ENCODE peak calls at places on chromosomes 11 and 22, in eight cellular contexts. One of them, this sample, is unnamed.

GRCh38 chr22:36160499-36160942 is at the start of gene APOL3:
- DNase-seq in A549: no peak
- DNase-seq in HCT116: no peak
- DNase-seq in endothelial cell of umbilical vein: peak; percentile 85
- DNase-seq in GM12878: peak; percentile 60
- DNase-seq in H1: no peak
- DNase-seq in SK-N-SH: no peak
- DNase-seq in HepG2: no peak
- DNase-seq in this sample: no peak

GRCh38 chr11:77095551-77096490 is 6.8 kb upstream of the OMP start:
- DNase-seq in A549: no peak
- DNase-seq in HCT116: no peak
- DNase-seq in endothelial cell of umbilical vein: no peak
- DNase-seq in GM12878: no peak
- DNase-seq in H1: no peak
- DNase-seq in SK-N-SH: no peak
- DNase-seq in HepG2: peak; percentile 76
- DNase-seq in this sample: no peak

GRCh38 chr22:27993774-27994350 is 74.8 kb upstream of the PITPNB start:
- DNase-seq in A549: no peak
- DNase-seq in HCT116: no peak
- DNase-seq in endothelial cell of umbilical vein: no peak
- DNase-seq in GM12878: no peak
- DNase-seq in H1: no peak
- DNase-seq in SK-N-SH: no peak
- DNase-seq in HepG2: no peak
- DNase-seq in this sample: no peak

GRCh38 chr22:44618400-44618799 is 83.6 kb upstream of the PRR5 start:
- DNase-seq in A549: no peak
- DNase-seq in HCT116: no peak
- DNase-seq in endothelial cell of umbilical vein: no peak
- DNase-seq in GM12878: no peak
- DNase-seq in H1: no peak
- DNase-seq in SK-N-SH: peak; percentile 75
- DNase-seq in HepG2: no peak
- DNase-seq in this sample: no peak

GRCh38 chr11:78160557-78160956 is 21.1 kb upstream of the ALG8 start:
- DNase-seq in A549: no peak
- DNase-seq in HCT116: no peak
- DNase-seq in endothelial cell of umbilical vein: no peak
- DNase-seq in GM12878: no peak
- DNase-seq in H1: no peak
- DNase-seq in SK-N-SH: no peak
- DNase-seq in HepG2: no peak
- DNase-seq in this sample: no peak

GRCh38 chr11:2166091-2166851 is 5.3 kb upstream of the INS start:
- DNase-seq in A549: peak; percentile 42
- DNase-seq in HCT116: no peak
- DNase-seq in endothelial cell of umbilical vein: no peak
- DNase-seq in GM12878: no peak
- DNase-seq in H1: peak; percentile 90
- DNase-seq in SK-N-SH: no peak
- DNase-seq in HepG2: no peak
- DNase-seq in this sample: peak; percentile 37

GRCh38 chr11:105137286-105137685 is 2.3 kb downstream of the CARD18 start:
- DNase-seq in A549: no peak
- DNase-seq in HCT116: no peak
- DNase-seq in endothelial cell of umbilical vein: peak; percentile 11
- DNase-seq in GM12878: no peak
- DNase-seq in H1: no peak
- DNase-seq in SK-N-SH: no peak
- DNase-seq in HepG2: no peak
- DNase-seq in this sample: no peak

GRCh38 chr22:25510926-25511325 is 53.5 kb upstream of the GRK3 start:
- DNase-seq in A549: no peak
- DNase-seq in HCT116: no peak
- DNase-seq in endothelial cell of umbilical vein: no peak
- DNase-seq in GM12878: no peak
- DNase-seq in H1: no peak
- DNase-seq in SK-N-SH: no peak
- DNase-seq in HepG2: no peak
- DNase-seq in this sample: no peak

GRCh38 chr22:35629406-35630234 is 12.5 kb upstream of the MB start:
- DNase-seq in A549: peak; percentile 93
- DNase-seq in HCT116: peak; percentile 87
- DNase-seq in endothelial cell of umbilical vein: peak; percentile 79
- DNase-seq in GM12878: peak; percentile 61
- DNase-seq in H1: no peak
- DNase-seq in SK-N-SH: no peak
- DNase-seq in HepG2: no peak
- DNase-seq in this sample: peak; percentile 93

GRCh38 chr11:61587951-61588695 is 7.2 kb upstream of the SYT7 start:
- DNase-seq in A549: peak; percentile 30
- DNase-seq in HCT116: peak; percentile 46
- DNase-seq in endothelial cell of umbilical vein: peak; percentile 22
- DNase-seq in GM12878: no peak
- DNase-seq in H1: peak; percentile 99
- DNase-seq in SK-N-SH: peak; percentile 69
- DNase-seq in HepG2: no peak
- DNase-seq in this sample: peak; percentile 24
- TF ChIP-seq CTCF in A549: no peak
- TF ChIP-seq CTCF in HCT116: no peak
- TF ChIP-seq CTCF in endothelial cell of umbilical vein: no peak
- TF ChIP-seq CTCF in GM12878: no peak
- TF ChIP-seq CTCF in H1: peak; percentile 45
- TF ChIP-seq CTCF in SK-N-SH: no peak
- TF ChIP-seq CTCF in HepG2: no peak
- TF ChIP-seq CTCF in this sample: no peak

DNA sequence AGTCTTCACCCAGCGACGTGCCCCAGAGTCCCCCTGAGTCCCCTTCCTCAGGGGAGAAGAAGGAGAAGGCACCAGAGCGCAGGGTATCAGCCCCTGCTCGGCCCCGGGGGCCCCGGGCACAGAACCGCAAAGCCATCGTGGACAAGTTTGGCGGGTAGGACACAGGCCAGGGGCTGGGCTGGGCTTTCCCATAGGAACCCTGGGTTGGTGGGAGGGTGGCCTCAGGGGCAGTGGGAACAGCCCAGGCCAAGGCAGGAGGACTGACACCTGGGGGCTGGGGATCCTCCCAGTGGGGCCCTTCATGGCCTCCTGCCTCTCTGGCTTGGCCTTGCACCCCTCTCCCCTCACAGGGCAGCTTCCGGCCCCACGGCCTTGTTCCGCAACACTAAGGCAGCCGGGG is 8.5 kb downstream of the SMTNL1 start:
- DNase-seq in A549: no peak
- DNase-seq in HCT116: no peak
- DNase-seq in endothelial cell of umbilical vein: no peak
- DNase-seq in GM12878: no peak
- DNase-seq in H1: no peak
- DNase-seq in SK-N-SH: no peak
- DNase-seq in HepG2: no peak
- DNase-seq in this sample: no peak
- H3K4me3 ChIP-seq in A549: no peak overlapping the region
- H3K4me3 ChIP-seq in HCT116: no peak overlapping the region
- H3K4me3 ChIP-seq in endothelial cell of umbilical vein: no peak overlapping the region
- H3K4me3 ChIP-seq in GM12878: no peak overlapping the region
- H3K4me3 ChIP-seq in H1: no peak overlapping the region
- H3K4me3 ChIP-seq in SK-N-SH: no peak overlapping the region
- H3K4me3 ChIP-seq in HepG2: no peak overlapping the region
- H3K4me3 ChIP-seq in this sample: no peak overlapping the region

DNA sequence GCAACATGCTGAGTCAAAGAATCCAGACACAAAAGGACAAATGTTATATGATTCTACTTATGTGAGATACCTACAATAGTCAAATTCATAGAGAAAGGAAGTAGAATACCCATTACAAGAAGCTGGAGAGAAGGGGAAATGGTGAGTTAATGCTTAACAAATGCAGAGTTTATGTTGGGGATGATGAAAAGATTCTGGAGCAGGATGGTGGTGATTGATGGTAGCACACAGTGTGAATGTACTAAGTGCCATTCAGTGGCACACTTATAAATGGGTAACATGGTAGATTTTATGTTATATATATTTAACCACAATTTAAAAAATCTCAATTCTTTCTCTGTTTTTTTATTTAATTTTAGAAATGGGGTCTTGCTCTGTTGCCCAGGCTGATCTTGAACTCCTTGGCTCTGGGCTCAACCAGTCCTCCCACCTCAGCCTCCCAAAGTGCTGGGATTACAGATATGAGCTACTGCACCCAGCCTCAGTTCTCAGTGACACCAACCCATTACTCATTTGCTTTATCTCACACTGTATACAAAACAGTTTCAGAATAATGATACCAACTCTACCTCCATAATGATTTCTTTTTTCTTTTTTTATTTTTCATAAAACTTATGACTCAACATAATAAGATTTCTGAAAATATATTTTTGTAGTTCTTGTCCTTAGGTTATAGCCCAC is 9.6 kb upstream of the RELA start:
- DNase-seq in A549: no peak
- DNase-seq in HCT116: no peak
- DNase-seq in endothelial cell of umbilical vein: no peak
- DNase-seq in GM12878: no peak
- DNase-seq in H1: no peak
- DNase-seq in SK-N-SH: no peak
- DNase-seq in HepG2: no peak
- DNase-seq in this sample: no peak
- TF ChIP-seq MAX in A549: no peak
- TF ChIP-seq MAX in HCT116: no peak
- TF ChIP-seq MAX in endothelial cell of umbilical vein: no peak
- TF ChIP-seq MAX in GM12878: no peak
- TF ChIP-seq MAX in H1: no peak
- TF ChIP-seq MAX in SK-N-SH: no peak
- TF ChIP-seq MAX in HepG2: no peak
- TF ChIP-seq MAX in this sample: no peak

GRCh38 chr11:25734592-25735211 is 597.2 kb upstream of the ANO3 start:
- DNase-seq in A549: no peak
- DNase-seq in HCT116: no peak
- DNase-seq in endothelial cell of umbilical vein: no peak
- DNase-seq in GM12878: no peak
- DNase-seq in H1: no peak
- DNase-seq in SK-N-SH: peak; percentile 12
- DNase-seq in HepG2: peak; percentile 8
- DNase-seq in this sample: peak; percentile 14
- TF ChIP-seq CTCF in A549: no peak
- TF ChIP-seq CTCF in HCT116: no peak
- TF ChIP-seq CTCF in endothelial cell of umbilical vein: no peak
- TF ChIP-seq CTCF in GM12878: peak; percentile 35
- TF ChIP-seq CTCF in H1: peak; percentile 56
- TF ChIP-seq CTCF in SK-N-SH: peak; percentile 59
- TF ChIP-seq CTCF in HepG2: peak; percentile 31
- TF ChIP-seq CTCF in this sample: peak; percentile 11

DNA sequence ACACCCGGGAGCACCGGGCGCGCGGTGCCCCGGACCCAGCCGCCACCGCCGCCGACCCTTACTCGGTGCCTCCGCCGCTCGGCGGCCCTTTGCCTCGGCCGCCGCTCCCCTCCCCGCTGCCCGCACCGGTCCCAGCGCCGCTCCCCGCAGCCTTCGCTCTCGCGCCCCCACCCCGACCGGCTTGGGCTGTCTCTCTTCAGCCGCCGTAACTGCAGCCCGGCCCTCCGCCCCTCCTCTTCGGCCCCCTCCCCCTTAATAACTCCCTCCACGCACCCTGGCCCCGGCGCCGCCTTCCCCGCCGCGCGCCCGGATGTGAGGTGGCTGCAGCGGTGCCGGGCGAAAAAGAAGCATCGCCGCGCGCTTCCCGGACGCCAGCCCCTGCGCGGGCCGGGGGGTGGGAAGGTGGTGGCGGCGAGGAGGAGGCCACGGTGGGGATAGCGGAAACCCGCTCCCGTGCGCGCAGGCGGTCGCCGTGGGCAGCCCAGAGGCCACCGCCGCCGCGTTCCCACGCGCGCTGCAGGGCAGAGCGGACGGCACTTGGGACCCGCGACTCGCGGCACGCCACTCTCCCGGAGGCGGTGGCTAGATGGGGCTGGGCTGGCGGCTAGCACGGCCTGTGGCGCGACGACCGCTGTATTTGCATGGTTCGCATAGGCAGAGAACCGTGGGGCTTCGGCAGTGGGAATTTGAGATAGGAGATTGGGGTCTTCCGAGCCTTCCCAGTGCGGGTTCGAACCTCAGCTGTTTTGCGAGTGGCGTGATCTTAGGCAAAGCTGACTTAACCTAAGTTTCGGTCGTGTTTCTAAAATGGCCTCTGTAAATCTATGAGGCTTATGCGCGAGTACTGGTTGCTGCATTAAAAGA is at the start of gene EIF4ENIF1:
- DNase-seq in A549: peak; percentile 80
- DNase-seq in HCT116: peak; percentile 46
- DNase-seq in endothelial cell of umbilical vein: peak; percentile 86
- DNase-seq in GM12878: no peak
- DNase-seq in H1: peak; percentile 83
- DNase-seq in SK-N-SH: peak; percentile 99
- DNase-seq in HepG2: peak; percentile 72
- DNase-seq in this sample: peak; percentile 93
- H3K4me3 ChIP-seq in A549: peak within 1 kb of the TSS; percentile 97
- H3K4me3 ChIP-seq in HCT116: peak within 1 kb of the TSS; percentile 66
- H3K4me3 ChIP-seq in endothelial cell of umbilical vein: peak within 1 kb of the TSS; percentile 85
- H3K4me3 ChIP-seq in GM12878: peak within 1 kb of the TSS; percentile 88
- H3K4me3 ChIP-seq in H1: peak within 1 kb of the TSS; percentile 77
- H3K4me3 ChIP-seq in SK-N-SH: peak within 1 kb of the TSS; percentile 77
- H3K4me3 ChIP-seq in HepG2: peak within 1 kb of the TSS; percentile 73
- H3K4me3 ChIP-seq in this sample: peak within 1 kb of the TSS; percentile 98

GRCh38 chr11:45322891-45323597 is 36.9 kb upstream of the SYT13 start:
- DNase-seq in A549: no peak
- DNase-seq in HCT116: no peak
- DNase-seq in endothelial cell of umbilical vein: no peak
- DNase-seq in GM12878: no peak
- DNase-seq in H1: peak; percentile 11
- DNase-seq in SK-N-SH: no peak
- DNase-seq in HepG2: no peak
- DNase-seq in this sample: no peak

GRCh38 chr11:45321669-45322068 is 35.5 kb upstream of the SYT13 start:
- DNase-seq in A549: no peak
- DNase-seq in HCT116: no peak
- DNase-seq in endothelial cell of umbilical vein: no peak
- DNase-seq in GM12878: no peak
- DNase-seq in H1: no peak
- DNase-seq in SK-N-SH: no peak
- DNase-seq in HepG2: no peak
- DNase-seq in this sample: no peak

GRCh38 chr11:45324459-45324858 is 38.3 kb upstream of the SYT13 start:
- DNase-seq in A549: no peak
- DNase-seq in HCT116: no peak
- DNase-seq in endothelial cell of umbilical vein: no peak
- DNase-seq in GM12878: no peak
- DNase-seq in H1: no peak
- DNase-seq in SK-N-SH: no peak
- DNase-seq in HepG2: no peak
- DNase-seq in this sample: no peak

GRCh38 chr11:45322111-45322705 is 36.1 kb upstream of the SYT13 start:
- DNase-seq in A549: no peak
- DNase-seq in HCT116: no peak
- DNase-seq in endothelial cell of umbilical vein: no peak
- DNase-seq in GM12878: no peak
- DNase-seq in H1: no peak
- DNase-seq in SK-N-SH: no peak
- DNase-seq in HepG2: no peak
- DNase-seq in this sample: no peak

GRCh38 chr11:45323598-45324249 is 37.6 kb upstream of the SYT13 start:
- DNase-seq in A549: no peak
- DNase-seq in HCT116: no peak
- DNase-seq in endothelial cell of umbilical vein: no peak
- DNase-seq in GM12878: no peak
- DNase-seq in H1: peak; percentile 32
- DNase-seq in SK-N-SH: no peak
- DNase-seq in HepG2: no peak
- DNase-seq in this sample: no peak
- TF ChIP-seq MAX in A549: no peak
- TF ChIP-seq MAX in HCT116: no peak
- TF ChIP-seq MAX in endothelial cell of umbilical vein: no peak
- TF ChIP-seq MAX in GM12878: no peak
- TF ChIP-seq MAX in H1: no peak
- TF ChIP-seq MAX in SK-N-SH: no peak
- TF ChIP-seq MAX in HepG2: no peak
- TF ChIP-seq MAX in this sample: no peak

This sample was measured in NB4.